ENCODE peak calls at places on chromosomes 16 and 17, in four cellular contexts. E is CD4-positive, alpha-beta memory T cell; P is lower lobe of right lung; Y is tibial nerve. H is an unnamed sample. For H3K9me3 and H3K4me1, the result is how much of the 10 kb centered on the place peaks cover.

GRCh38 chr17:79950711-79951110 is 85.0 kb downstream of the TBC1D16 start:
- DNase-seq in P (peak), Y (no peak), E (no peak), H (peak)

GRCh38 chr16:56610017-56610608 is 1.7 kb downstream of the MT2A start:
- DNase-seq in P (peak), Y (peak), E (peak), H (peak)

GRCh38 chr17:39636927-39637736 is at the start of gene STARD3:
- DNase-seq in Y (peak), E (peak), P (peak), H (peak)

GRCh38 chr16:83779881-83780280 is 27.9 kb upstream of the HSBP1 start:
- DNase-seq in Y (no peak), E (no peak), P (no peak), H (no peak)

GRCh38 chr17:80931421-80932265 is 60.0 kb upstream of the CHMP6 start:
- DNase-seq in P (no peak), Y (no peak), E (no peak), H (no peak)

GRCh38 chr17:82034371-82035011 is 3.0 kb downstream of the DCXR start:
- DNase-seq in P (no peak), E (no peak), Y (no peak), H (no peak)

GRCh38 chr16:83722501-83723183 is 85.1 kb upstream of the HSBP1 start:
- DNase-seq in E (no peak), P (no peak), Y (no peak), H (no peak)

GRCh38 chr17:13311301-13311700 is 290.4 kb downstream of the HS3ST3A1 start:
- DNase-seq in P (no peak), E (no peak), Y (no peak), H (no peak)

GRCh38 chr16:85514295-85514600 is 98.9 kb upstream of the GSE1 start:
- DNase-seq in E (no peak), Y (no peak), P (peak), H (no peak)

GRCh38 chr17:41970901-41971331 is 4.3 kb downstream of the CNP start:
- DNase-seq in Y (no peak), E (no peak), P (peak), H (no peak)

GRCh38 chr17:39668141-39668924 is at the start of gene PNMT:
- DNase-seq in P (peak), E (peak), Y (peak), H (peak)

GRCh38 chr16:46974352-46974751 is 878 bp upstream of the DNAJA2 start:
- DNase-seq in P (no peak), E (peak), Y (peak), H (no peak)

GRCh38 chr17:56742601-56743000 is 91.1 kb downstream of the C17orf67 start:
- DNase-seq in P (no peak), Y (no peak), E (no peak), H (no peak)

GRCh38 chr16:9112166-9112843 is 20.9 kb downstream of the HAPSTR1 start:
- DNase-seq in E (no peak), Y (no peak), P (no peak), H (no peak)

GRCh38 chr16:28082624-28083023 is 19.1 kb upstream of the GSG1L start:
- DNase-seq in Y (peak), E (no peak), P (no peak), H (no peak)

GRCh38 chr17:32881054-32881453 is 4.1 kb upstream of the MYO1D start:
- DNase-seq in P (no peak), E (no peak), Y (no peak), H (no peak)

GRCh38 chr17:1391577-1391976 is 8.4 kb downstream of the YWHAE start:
- DNase-seq in P (no peak), Y (no peak), E (no peak), H (no peak)

GRCh38 chr17:1390422-1391367 is 9.3 kb downstream of the YWHAE start:
- DNase-seq in E (no peak), Y (no peak), P (no peak), H (no peak)

GRCh38 chr17:1384881-1385280 is 15.1 kb downstream of the YWHAE start:
- DNase-seq in E (no peak), P (no peak), Y (no peak), H (no peak)

GRCh38 chr17:1386265-1386664 is 13.8 kb downstream of the YWHAE start:
- DNase-seq in P (no peak), E (no peak), Y (no peak), H (no peak)
- H3K9me3 ChIP-seq in P (under half), E (under half), Y (under half), H (under half)

GRCh38 chr16:73057369-73058210 is 9.7 kb upstream of the ZFHX3 start:
- DNase-seq in P (peak), E (no peak), Y (no peak), H (no peak)
- H3K4me1 ChIP-seq in P (under half), E (under half), Y (under half), H (under half)

DNA sequence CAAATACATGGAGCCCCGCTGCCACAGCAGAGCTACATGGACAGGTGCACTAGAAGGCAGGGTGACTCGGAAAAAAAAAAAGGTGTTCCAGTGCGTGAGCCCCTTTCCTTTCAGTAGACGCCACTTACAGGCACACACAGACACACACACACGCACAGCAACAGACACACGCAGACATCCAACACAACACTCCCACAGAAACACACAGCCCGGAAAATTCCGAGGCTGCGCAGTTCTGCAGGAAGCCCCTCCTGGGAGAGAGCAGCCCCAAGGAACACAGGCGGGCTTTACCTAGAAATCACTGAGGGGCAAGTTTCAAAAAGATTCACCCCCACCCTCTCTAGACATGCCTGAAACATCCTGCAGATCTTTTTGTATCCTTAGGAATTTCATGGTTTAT is 136.0 kb upstream of the WSB1 start:
- DNase-seq in P (no peak), Y (no peak), E (no peak), H (no peak)
- H3K9me3 ChIP-seq in P (under half), Y (under half), E (under half), H (under half)

GRCh38 chr16:50263060-50263909 is 3.1 kb upstream of the ADCY7 start:
- DNase-seq in P (no peak), E (no peak), Y (no peak), H (peak)

GRCh38 chr16:50265716-50266336 is 525 bp upstream of the ADCY7 start:
- DNase-seq in E (no peak), Y (no peak), P (no peak), H (peak)

GRCh38 chr16:50265260-50265659 is 1.1 kb upstream of the ADCY7 start:
- DNase-seq in P (no peak), E (peak), Y (no peak), H (peak)

GRCh38 chr16:50266337-50267091 is at the start of gene ADCY7:
- DNase-seq in P (peak), Y (no peak), E (peak), H (peak)

GRCh38 chr16:50263940-50264929 is 2.1 kb upstream of the ADCY7 start:
- DNase-seq in E (no peak), Y (no peak), P (no peak), H (no peak)
- H3K4me1 ChIP-seq in E (under half), Y (under half), P (half or more), H (under half)

GRCh38 chr17:17056167-17056562 is 13.9 kb downstream of the MPRIP start:
- DNase-seq in P (peak), Y (no peak), E (no peak), H (no peak)
- H3K9me3 ChIP-seq in P (under half), Y (under half), E (under half), H (under half)

GRCh38 chr16:4317471-4318170 is 1.8 kb downstream of the GLIS2 start:
- DNase-seq in Y (no peak), P (no peak), E (no peak), H (peak)
- H3K4me1 ChIP-seq in Y (under half), P (half or more), E (under half), H (under half)

DNA sequence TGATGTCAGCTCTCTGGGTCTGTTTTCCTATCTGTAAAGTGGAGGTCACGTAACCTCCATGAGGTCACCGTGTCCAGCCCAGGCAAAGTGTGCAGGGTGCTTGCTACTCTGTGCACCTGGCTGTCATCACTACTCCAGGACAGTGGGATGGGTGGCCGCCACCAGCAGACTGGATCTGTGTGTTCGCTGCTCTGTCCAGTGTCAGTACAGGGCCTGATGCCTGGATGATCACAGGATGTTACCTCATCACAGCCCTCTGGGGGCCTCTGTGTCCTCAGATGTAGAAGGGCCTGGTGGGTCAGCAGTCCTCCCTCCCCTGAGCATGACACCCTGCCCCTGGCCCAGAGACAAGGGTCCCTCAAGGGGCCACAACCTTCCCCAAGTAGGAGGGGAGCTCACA is 80.0 kb downstream of the KCNJ18 start:
- DNase-seq in P (no peak), Y (no peak), E (no peak), H (no peak)
- H3K9me3 ChIP-seq in P (under half), Y (under half), E (under half), H (under half)